ENCODE peak calls at places on chromosome 1, in eight cellular contexts. R is EL; P is esophagus squamous epithelium; K is activated CD4-positive, alpha-beta T cell treated with anti-CD3 and anti-CD28 coated beads, Interleukin-2, amount 50 U/mL, for 1 hour; A is brain microvascular endothelial cell; N is HS-5; O is HEK293T; Y is GM12891. Q is an unnamed sample.

GRCh38 chr1:204335085-204335484 is 24.6 kb downstream of the PLEKHA6 start:
- DNase-seq in K (no peak), O (no peak), N (no peak), A (no peak), P (no peak), R (no peak), Y (no peak), Q (no peak)

GRCh38 chr1:159077657-159077961 is 1.0 kb upstream of the AIM2 start:
- DNase-seq in O (no peak), A (no peak), R (no peak), P (no peak), K (no peak), Y (no peak), N (no peak), Q (no peak)

GRCh38 chr1:175154595-175155472 is 37.7 kb downstream of the KIAA0040 start:
- DNase-seq in R (peak), P (no peak), Y (peak), O (peak), K (peak), N (no peak), A (no peak), Q (peak)

GRCh38 chr1:173140733-173141132 is 66.4 kb downstream of the TNFSF4 start:
- DNase-seq in R (no peak), N (no peak), Y (no peak), O (no peak), K (no peak), P (no peak), A (no peak), Q (no peak)

GRCh38 chr1:228014235-228014930 is 7.6 kb downstream of the WNT3A start:
- DNase-seq in A (peak), Y (no peak), R (peak), P (no peak), O (peak), N (no peak), K (no peak), Q (no peak)

GRCh38 chr1:16462773-16463330 is 22.3 kb downstream of the NECAP2 start:
- DNase-seq in R (no peak), N (no peak), P (no peak), Y (no peak), A (no peak), K (no peak), O (no peak), Q (no peak)

GRCh38 chr1:192807968-192808587 is 761 bp upstream of the RGS2 start:
- DNase-seq in K (no peak), A (peak), Y (no peak), O (peak), P (peak), N (peak), R (peak), Q (peak)

GRCh38 chr1:54081306-54082270 is 28.2 kb downstream of the TCEANC2 start:
- DNase-seq in Y (peak), P (no peak), R (peak), K (peak), O (peak), N (peak), A (peak), Q (peak)

Q was measured in neural progenitor cell.